ENCODE peak calls at places on chromosomes 13 and 19, in five cellular contexts. P, E, W, Y and T are unnamed samples.
A peak's percentile ranks its signal among the peaks of the same experiment; 100 is the strongest.

GRCh38 chr19:36113895-36114762 is 546 bp downstream of the POLR2I start:
- DNase-seq in P (peak; percentile 42), W (no peak), E (peak; percentile 60), Y (peak; percentile 30), T (peak; percentile 22)

GRCh38 chr19:53424968-53425597 is 6.7 kb upstream of the ZNF761 start:
- DNase-seq in E (peak; percentile 82), Y (peak; percentile 65), W (peak; percentile 16), P (peak; percentile 35), T (peak; percentile 43)

GRCh38 chr19:45255611-45256157 is 4.6 kb downstream of the MARK4 start:
- DNase-seq in E (no peak), P (no peak), Y (no peak), W (no peak), T (no peak)

GRCh38 chr13:109145631-109146030 is 516.2 kb downstream of the MYO16 start:
- DNase-seq in Y (peak; percentile 72), W (no peak), E (peak; percentile 86), P (peak; percentile 72), T (peak; percentile 71)

GRCh38 chr13:109604894-109605293 is 181.5 kb downstream of the IRS2 start:
- DNase-seq in E (no peak), Y (no peak), P (no peak), W (no peak), T (no peak)

GRCh38 chr13:50081899-50082425 is 66.7 kb downstream of the KCNRG start:
- DNase-seq in W (peak; percentile 95), Y (peak; percentile 98), P (peak; percentile 99), E (peak; percentile 99), T (peak; percentile 97)

GRCh38 chr19:52638601-52639000 is 446 bp upstream of the ZNF83 start:
- DNase-seq in P (no peak), W (peak; percentile 9), Y (peak; percentile 69), E (peak; percentile 79), T (no peak)

GRCh38 chr13:91017669-91018053 is 329.8 kb upstream of the MIR17HG start:
- DNase-seq in W (no peak), E (no peak), Y (no peak), P (peak; percentile 2), T (no peak)

GRCh38 chr19:11382898-11383705 is 1.0 kb downstream of the EPOR start:
- DNase-seq in E (peak; percentile 55), W (no peak), P (no peak), Y (no peak), T (no peak)

GRCh38 chr13:113592571-113592970 is 8.0 kb downstream of the TFDP1 start:
- DNase-seq in Y (no peak), P (no peak), W (no peak), E (peak; percentile 25), T (no peak)

GRCh38 chr13:90105881-90106496 is 1241.5 kb upstream of the MIR17HG start:
- DNase-seq in Y (no peak), P (no peak), E (peak; percentile 70), W (no peak), T (peak; percentile 4)

GRCh38 chr13:27012482-27013197 is 159.0 kb downstream of the USP12 start:
- DNase-seq in E (peak; percentile 93), W (no peak), P (peak; percentile 79), Y (peak; percentile 89), T (peak; percentile 89)

GRCh38 chr13:41503386-41503785 is 46.0 kb downstream of the RGCC start:
- DNase-seq in Y (no peak), E (no peak), W (no peak), P (no peak), T (no peak)

GRCh38 chr19:20103091-20103501 is 25.3 kb downstream of the ZNF90 start:
- DNase-seq in Y (no peak), P (peak; percentile 68), W (no peak), E (no peak), T (peak; percentile 63)

GRCh38 chr19:13978721-13979191 is 26.4 kb downstream of the DCAF15 start:
- DNase-seq in P (no peak), Y (no peak), W (no peak), E (peak; percentile 46), T (no peak)

GRCh38 chr13:29522044-29522685 is 73.3 kb downstream of the SLC7A1 start:
- DNase-seq in Y (peak; percentile 61), P (no peak), W (no peak), E (peak; percentile 98), T (no peak)

GRCh38 chr13:40558656-40559055 is 107.8 kb downstream of the FOXO1 start:
- DNase-seq in W (no peak), P (no peak), E (no peak), Y (no peak), T (no peak)

GRCh38 chr13:58879114-58879513 is 1247.6 kb downstream of the PCDH17 start:
- DNase-seq in Y (no peak), E (no peak), P (no peak), W (no peak), T (no peak)

GRCh38 chr19:55632463-55632834 is 8.1 kb upstream of the ZNF784 start:
- DNase-seq in W (peak; percentile 59), E (peak; percentile 86), Y (peak; percentile 96), P (peak; percentile 84), T (peak; percentile 89)
- H3K4me3 ChIP-seq in W (no peak overlapping the region), E (no peak overlapping the region), Y (no peak overlapping the region), P (no peak overlapping the region), T (no peak overlapping the region)

DNA sequence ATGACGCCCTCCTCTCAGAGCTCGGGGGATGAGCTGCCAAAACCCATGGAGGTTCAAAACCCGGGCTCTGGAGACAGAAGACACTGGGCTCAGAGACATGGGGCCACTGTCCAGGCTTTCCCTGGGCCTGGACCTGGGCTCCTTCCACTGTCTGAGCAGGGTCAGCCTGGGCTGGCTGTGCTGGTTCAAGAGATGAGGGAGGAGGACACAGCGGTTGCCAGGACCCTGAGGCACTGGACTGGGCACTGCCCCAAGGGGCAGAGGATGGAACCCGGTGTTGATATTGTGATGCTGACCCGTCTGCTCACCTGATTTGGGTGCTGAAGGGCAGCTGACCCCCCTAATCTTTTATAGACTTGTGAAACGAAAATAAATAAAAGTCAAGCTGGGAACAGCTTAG is 14.1 kb upstream of the SIGLEC11 start:
- DNase-seq in W (no peak), P (no peak), Y (no peak), E (no peak), T (no peak)
- H3K4me3 ChIP-seq in W (no peak overlapping the region), P (no peak overlapping the region), Y (no peak overlapping the region), E (no peak overlapping the region), T (no peak overlapping the region)

DNA sequence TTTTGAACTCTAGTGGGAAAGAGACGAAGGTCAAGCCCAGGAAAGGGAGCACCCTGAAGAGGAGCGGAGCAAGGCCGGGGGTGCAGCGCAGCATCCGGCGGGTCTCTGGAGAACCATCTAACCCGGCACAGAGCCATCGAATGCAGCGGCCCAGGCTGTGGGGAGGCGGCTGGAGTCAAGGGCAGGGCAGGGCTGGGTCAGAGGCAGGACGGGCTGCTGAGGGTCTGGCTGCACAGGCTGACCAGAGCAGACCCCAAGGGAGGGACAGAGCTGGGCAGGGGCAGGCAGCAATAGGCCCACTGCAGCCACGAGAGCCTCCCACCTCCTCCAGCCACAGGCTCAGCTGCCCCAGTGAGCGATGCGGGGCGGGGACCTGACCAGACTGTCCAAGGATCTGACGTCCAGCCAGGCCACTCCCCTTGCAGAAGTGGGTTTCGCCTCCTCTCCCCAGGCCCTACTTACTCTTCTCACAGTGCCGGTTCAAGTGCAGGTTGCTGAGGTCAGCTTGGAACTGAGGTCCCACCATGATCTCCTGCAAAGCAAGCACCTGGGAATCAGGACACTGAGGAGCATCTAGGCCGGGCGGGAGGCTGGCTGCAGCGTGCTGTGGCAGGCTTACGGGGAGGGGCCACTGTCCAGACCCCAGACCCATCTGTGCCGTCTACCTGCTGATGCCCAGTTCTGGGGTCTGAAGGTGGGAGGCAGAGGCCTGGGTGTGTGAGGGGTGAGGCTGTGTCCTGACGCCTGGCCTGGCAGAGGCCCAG is 19.2 kb downstream of the MIER2 start:
- DNase-seq in W (no peak), P (no peak), E (no peak), Y (no peak), T (no peak)
- H3K4me3 ChIP-seq in W (no peak overlapping the region), P (no peak overlapping the region), E (no peak overlapping the region), Y (no peak overlapping the region), T (no peak overlapping the region)

DNA sequence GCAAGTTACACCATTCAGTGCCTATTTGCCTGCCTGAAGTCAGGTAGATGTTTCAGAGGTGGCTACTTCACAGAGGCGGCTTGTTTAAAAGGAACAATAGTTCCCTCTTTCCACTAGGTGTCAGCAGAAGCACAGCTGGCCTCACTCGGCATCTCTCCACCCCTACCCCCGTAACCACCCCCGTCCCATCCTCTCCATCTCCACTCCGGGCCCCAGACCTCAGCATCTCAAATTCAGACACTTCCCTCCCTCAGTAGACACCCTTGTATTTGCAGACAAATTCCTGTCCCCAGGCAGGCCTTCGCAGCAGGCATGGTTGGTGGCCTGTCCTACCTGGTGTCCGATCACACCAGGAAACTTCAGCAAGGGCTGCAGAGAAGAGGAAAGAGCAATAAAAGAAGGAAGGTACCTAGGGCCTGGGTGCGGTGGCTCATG is 9.1 kb upstream of the DPP9 start:
- DNase-seq in W (no peak), P (peak; percentile 43), E (peak; percentile 75), Y (peak; percentile 57), T (peak; percentile 43)
- H3K4me3 ChIP-seq in W (no peak overlapping the region), P (no peak overlapping the region), E (peak overlapping the region; percentile 18), Y (no peak overlapping the region), T (no peak overlapping the region)

GRCh38 chr13:97140611-97141010 is 81.5 kb upstream of the MBNL2 start:
- DNase-seq in P (no peak), W (no peak), Y (peak; percentile 48), E (peak; percentile 38), T (no peak)
- H3K4me3 ChIP-seq in P (no peak overlapping the region), W (no peak overlapping the region), Y (no peak overlapping the region), E (peak overlapping the region; percentile 63), T (no peak overlapping the region)

DNA sequence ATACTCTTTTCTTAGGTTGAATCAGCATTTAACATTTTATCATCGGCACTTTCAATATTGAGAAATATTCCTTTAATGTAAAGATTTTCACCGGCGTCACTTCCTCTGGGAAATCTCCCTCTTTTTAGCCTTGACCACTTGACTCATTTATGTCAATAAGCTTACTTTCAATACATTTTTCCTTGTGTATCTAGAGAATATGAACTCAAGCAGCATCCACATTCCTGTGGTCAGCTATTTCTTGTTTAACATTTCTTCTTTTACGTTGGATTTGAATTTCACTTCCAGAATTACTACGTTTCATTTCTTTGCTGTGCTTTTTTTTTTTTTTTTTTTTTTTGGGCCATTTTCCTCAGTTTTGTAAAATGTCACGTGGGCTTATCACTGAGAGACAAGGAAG is 271.2 kb upstream of the HTR2A start:
- DNase-seq in W (no peak), P (peak; percentile 24), E (no peak), Y (peak; percentile 92), T (peak; percentile 83)
- H3K4me3 ChIP-seq in W (no peak overlapping the region), P (no peak overlapping the region), E (no peak overlapping the region), Y (no peak overlapping the region), T (no peak overlapping the region)

DNA sequence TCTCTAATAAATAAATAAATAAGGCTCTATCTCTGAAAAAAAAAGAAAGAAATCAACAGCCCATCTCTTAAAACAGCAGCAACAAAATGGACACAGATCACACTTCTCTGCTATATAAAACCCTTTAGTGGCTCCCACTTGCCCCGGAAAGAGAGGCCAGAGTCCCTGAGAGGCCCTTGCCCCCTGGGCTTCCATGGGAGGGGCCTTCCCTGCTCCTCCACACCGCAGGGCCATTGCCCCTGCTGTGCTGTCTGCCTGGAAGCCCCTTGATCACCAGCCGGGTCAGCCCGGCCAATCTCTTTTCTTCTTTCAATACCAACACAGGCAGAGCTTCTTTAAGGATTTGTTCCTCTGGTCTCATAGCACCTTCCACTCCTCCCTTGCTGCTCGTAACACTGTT is 171.1 kb downstream of the URI1 start:
- DNase-seq in P (no peak), Y (no peak), E (no peak), W (no peak), T (no peak)
- H3K4me3 ChIP-seq in P (no peak overlapping the region), Y (no peak overlapping the region), E (no peak overlapping the region), W (no peak overlapping the region), T (no peak overlapping the region)